ENCODE peak calls at places on chromosomes 1 and 21, in seven cellular contexts. One of them, this sample, is unnamed.

GRCh38 chr1:23344987-23345472 is 946 bp upstream of the HNRNPR start:
- DNase-seq in activated naive CD4-positive, alpha-beta T cell treated with anti-CD3 and anti-CD28 coated beads, Interleukin-2, amount 50 U/mL, for 16 hours: no peak
- DNase-seq in stimulated activated CD4-positive, alpha-beta T cell treated with anti-CD3 and anti-CD28 coated beads, Interleukin-1b, Interleukin-23, amount 100 ng/mL, for 48 hours: no peak
- DNase-seq in choroid plexus epithelial cell: no peak
- DNase-seq in ELR: no peak
- DNase-seq in GM03348: peak; percentile 42
- DNase-seq in fibroblast of mammary gland: peak; percentile 39
- DNase-seq in this sample: no peak

GRCh38 chr1:53294557-53294956 is 33.3 kb downstream of the LRP8 start:
- DNase-seq in activated naive CD4-positive, alpha-beta T cell treated with anti-CD3 and anti-CD28 coated beads, Interleukin-2, amount 50 U/mL, for 16 hours: peak; percentile 38
- DNase-seq in stimulated activated CD4-positive, alpha-beta T cell treated with anti-CD3 and anti-CD28 coated beads, Interleukin-1b, Interleukin-23, amount 100 ng/mL, for 48 hours: peak; percentile 72
- DNase-seq in choroid plexus epithelial cell: peak; percentile 71
- DNase-seq in ELR: peak; percentile 78
- DNase-seq in GM03348: peak; percentile 57
- DNase-seq in fibroblast of mammary gland: peak; percentile 69
- DNase-seq in this sample: peak; percentile 15

GRCh38 chr21:34761758-34762330 is 93.0 kb downstream of the CLIC6 start:
- DNase-seq in activated naive CD4-positive, alpha-beta T cell treated with anti-CD3 and anti-CD28 coated beads, Interleukin-2, amount 50 U/mL, for 16 hours: no peak
- DNase-seq in stimulated activated CD4-positive, alpha-beta T cell treated with anti-CD3 and anti-CD28 coated beads, Interleukin-1b, Interleukin-23, amount 100 ng/mL, for 48 hours: no peak
- DNase-seq in choroid plexus epithelial cell: peak; percentile 36
- DNase-seq in ELR: no peak
- DNase-seq in GM03348: no peak
- DNase-seq in fibroblast of mammary gland: peak; percentile 28
- DNase-seq in this sample: no peak

GRCh38 chr1:160400284-160400645 is at the start of gene VANGL2:
- DNase-seq in activated naive CD4-positive, alpha-beta T cell treated with anti-CD3 and anti-CD28 coated beads, Interleukin-2, amount 50 U/mL, for 16 hours: peak; percentile 51
- DNase-seq in stimulated activated CD4-positive, alpha-beta T cell treated with anti-CD3 and anti-CD28 coated beads, Interleukin-1b, Interleukin-23, amount 100 ng/mL, for 48 hours: peak; percentile 34
- DNase-seq in choroid plexus epithelial cell: peak; percentile 49
- DNase-seq in ELR: no peak
- DNase-seq in GM03348: peak; percentile 50
- DNase-seq in fibroblast of mammary gland: peak; percentile 5
- DNase-seq in this sample: peak; percentile 81

GRCh38 chr1:207659545-207660148 is 14.7 kb downstream of the CR1L start:
- DNase-seq in activated naive CD4-positive, alpha-beta T cell treated with anti-CD3 and anti-CD28 coated beads, Interleukin-2, amount 50 U/mL, for 16 hours: no peak
- DNase-seq in stimulated activated CD4-positive, alpha-beta T cell treated with anti-CD3 and anti-CD28 coated beads, Interleukin-1b, Interleukin-23, amount 100 ng/mL, for 48 hours: no peak
- DNase-seq in choroid plexus epithelial cell: no peak
- DNase-seq in ELR: no peak
- DNase-seq in GM03348: no peak
- DNase-seq in fibroblast of mammary gland: no peak
- DNase-seq in this sample: no peak

GRCh38 chr1:234837713-234838112 is 227.7 kb upstream of the IRF2BP2 start:
- DNase-seq in activated naive CD4-positive, alpha-beta T cell treated with anti-CD3 and anti-CD28 coated beads, Interleukin-2, amount 50 U/mL, for 16 hours: no peak
- DNase-seq in stimulated activated CD4-positive, alpha-beta T cell treated with anti-CD3 and anti-CD28 coated beads, Interleukin-1b, Interleukin-23, amount 100 ng/mL, for 48 hours: no peak
- DNase-seq in choroid plexus epithelial cell: no peak
- DNase-seq in ELR: no peak
- DNase-seq in GM03348: no peak
- DNase-seq in fibroblast of mammary gland: no peak
- DNase-seq in this sample: no peak

GRCh38 chr1:191160837-191161236 is 683.2 kb upstream of the BRINP3 start:
- DNase-seq in activated naive CD4-positive, alpha-beta T cell treated with anti-CD3 and anti-CD28 coated beads, Interleukin-2, amount 50 U/mL, for 16 hours: no peak
- DNase-seq in stimulated activated CD4-positive, alpha-beta T cell treated with anti-CD3 and anti-CD28 coated beads, Interleukin-1b, Interleukin-23, amount 100 ng/mL, for 48 hours: no peak
- DNase-seq in choroid plexus epithelial cell: no peak
- DNase-seq in ELR: no peak
- DNase-seq in GM03348: no peak
- DNase-seq in fibroblast of mammary gland: no peak
- DNase-seq in this sample: no peak

GRCh38 chr21:36563301-36563926 is 83.5 kb upstream of the CLDN14 start:
- DNase-seq in activated naive CD4-positive, alpha-beta T cell treated with anti-CD3 and anti-CD28 coated beads, Interleukin-2, amount 50 U/mL, for 16 hours: no peak
- DNase-seq in stimulated activated CD4-positive, alpha-beta T cell treated with anti-CD3 and anti-CD28 coated beads, Interleukin-1b, Interleukin-23, amount 100 ng/mL, for 48 hours: no peak
- DNase-seq in choroid plexus epithelial cell: no peak
- DNase-seq in ELR: no peak
- DNase-seq in GM03348: peak; percentile 29
- DNase-seq in fibroblast of mammary gland: no peak
- DNase-seq in this sample: no peak

GRCh38 chr21:36691539-36692124 is 7.3 kb upstream of the SIM2 start:
- DNase-seq in activated naive CD4-positive, alpha-beta T cell treated with anti-CD3 and anti-CD28 coated beads, Interleukin-2, amount 50 U/mL, for 16 hours: no peak
- DNase-seq in stimulated activated CD4-positive, alpha-beta T cell treated with anti-CD3 and anti-CD28 coated beads, Interleukin-1b, Interleukin-23, amount 100 ng/mL, for 48 hours: no peak
- DNase-seq in choroid plexus epithelial cell: no peak
- DNase-seq in ELR: no peak
- DNase-seq in GM03348: no peak
- DNase-seq in fibroblast of mammary gland: no peak
- DNase-seq in this sample: no peak

GRCh38 chr1:109151146-109151545 is 37.2 kb downstream of the ELAPOR1 start:
- DNase-seq in activated naive CD4-positive, alpha-beta T cell treated with anti-CD3 and anti-CD28 coated beads, Interleukin-2, amount 50 U/mL, for 16 hours: no peak
- DNase-seq in stimulated activated CD4-positive, alpha-beta T cell treated with anti-CD3 and anti-CD28 coated beads, Interleukin-1b, Interleukin-23, amount 100 ng/mL, for 48 hours: no peak
- DNase-seq in choroid plexus epithelial cell: peak; percentile 53
- DNase-seq in ELR: peak; percentile 59
- DNase-seq in GM03348: peak; percentile 88
- DNase-seq in fibroblast of mammary gland: peak; percentile 67
- DNase-seq in this sample: peak; percentile 61

GRCh38 chr1:219798283-219799030 is 129.9 kb downstream of the SLC30A10 start:
- DNase-seq in activated naive CD4-positive, alpha-beta T cell treated with anti-CD3 and anti-CD28 coated beads, Interleukin-2, amount 50 U/mL, for 16 hours: no peak
- DNase-seq in stimulated activated CD4-positive, alpha-beta T cell treated with anti-CD3 and anti-CD28 coated beads, Interleukin-1b, Interleukin-23, amount 100 ng/mL, for 48 hours: no peak
- DNase-seq in choroid plexus epithelial cell: peak; percentile 76
- DNase-seq in ELR: peak; percentile 78
- DNase-seq in GM03348: peak; percentile 50
- DNase-seq in fibroblast of mammary gland: peak; percentile 88
- DNase-seq in this sample: peak; percentile 64

GRCh38 chr1:214476958-214477870 is 74.2 kb downstream of the PTPN14 start:
- DNase-seq in activated naive CD4-positive, alpha-beta T cell treated with anti-CD3 and anti-CD28 coated beads, Interleukin-2, amount 50 U/mL, for 16 hours: no peak
- DNase-seq in stimulated activated CD4-positive, alpha-beta T cell treated with anti-CD3 and anti-CD28 coated beads, Interleukin-1b, Interleukin-23, amount 100 ng/mL, for 48 hours: no peak
- DNase-seq in choroid plexus epithelial cell: peak; percentile 98
- DNase-seq in ELR: peak; percentile 88
- DNase-seq in GM03348: peak; percentile 89
- DNase-seq in fibroblast of mammary gland: peak; percentile 92
- DNase-seq in this sample: peak; percentile 56

GRCh38 chr1:83626603-83627002 is 372.3 kb downstream of the TTLL7 start:
- DNase-seq in activated naive CD4-positive, alpha-beta T cell treated with anti-CD3 and anti-CD28 coated beads, Interleukin-2, amount 50 U/mL, for 16 hours: no peak
- DNase-seq in stimulated activated CD4-positive, alpha-beta T cell treated with anti-CD3 and anti-CD28 coated beads, Interleukin-1b, Interleukin-23, amount 100 ng/mL, for 48 hours: no peak
- DNase-seq in choroid plexus epithelial cell: no peak
- DNase-seq in ELR: no peak
- DNase-seq in GM03348: no peak
- DNase-seq in fibroblast of mammary gland: no peak
- DNase-seq in this sample: no peak

GRCh38 chr1:232014941-232015340 is 388.4 kb downstream of the DISC1 start:
- DNase-seq in activated naive CD4-positive, alpha-beta T cell treated with anti-CD3 and anti-CD28 coated beads, Interleukin-2, amount 50 U/mL, for 16 hours: no peak
- DNase-seq in stimulated activated CD4-positive, alpha-beta T cell treated with anti-CD3 and anti-CD28 coated beads, Interleukin-1b, Interleukin-23, amount 100 ng/mL, for 48 hours: no peak
- DNase-seq in choroid plexus epithelial cell: no peak
- DNase-seq in ELR: no peak
- DNase-seq in GM03348: no peak
- DNase-seq in fibroblast of mammary gland: no peak
- DNase-seq in this sample: no peak

GRCh38 chr1:111214884-111215283 is 12.6 kb upstream of the CHI3L2 start:
- DNase-seq in activated naive CD4-positive, alpha-beta T cell treated with anti-CD3 and anti-CD28 coated beads, Interleukin-2, amount 50 U/mL, for 16 hours: peak; percentile 59
- DNase-seq in stimulated activated CD4-positive, alpha-beta T cell treated with anti-CD3 and anti-CD28 coated beads, Interleukin-1b, Interleukin-23, amount 100 ng/mL, for 48 hours: peak; percentile 70
- DNase-seq in choroid plexus epithelial cell: no peak
- DNase-seq in ELR: no peak
- DNase-seq in GM03348: no peak
- DNase-seq in fibroblast of mammary gland: no peak
- DNase-seq in this sample: no peak

GRCh38 chr1:227795732-227796131 is 19.7 kb upstream of the PRSS38 start:
- DNase-seq in activated naive CD4-positive, alpha-beta T cell treated with anti-CD3 and anti-CD28 coated beads, Interleukin-2, amount 50 U/mL, for 16 hours: no peak
- DNase-seq in stimulated activated CD4-positive, alpha-beta T cell treated with anti-CD3 and anti-CD28 coated beads, Interleukin-1b, Interleukin-23, amount 100 ng/mL, for 48 hours: no peak
- DNase-seq in choroid plexus epithelial cell: no peak
- DNase-seq in ELR: no peak
- DNase-seq in GM03348: no peak
- DNase-seq in fibroblast of mammary gland: no peak
- DNase-seq in this sample: no peak

GRCh38 chr1:117116784-117117130 is 4.8 kb downstream of the TRIM45 start:
- DNase-seq in activated naive CD4-positive, alpha-beta T cell treated with anti-CD3 and anti-CD28 coated beads, Interleukin-2, amount 50 U/mL, for 16 hours: no peak
- DNase-seq in stimulated activated CD4-positive, alpha-beta T cell treated with anti-CD3 and anti-CD28 coated beads, Interleukin-1b, Interleukin-23, amount 100 ng/mL, for 48 hours: no peak
- DNase-seq in choroid plexus epithelial cell: no peak
- DNase-seq in ELR: no peak
- DNase-seq in GM03348: no peak
- DNase-seq in fibroblast of mammary gland: no peak
- DNase-seq in this sample: no peak

GRCh38 chr1:183149273-183149672 is 36.8 kb upstream of the LAMC2 start:
- DNase-seq in activated naive CD4-positive, alpha-beta T cell treated with anti-CD3 and anti-CD28 coated beads, Interleukin-2, amount 50 U/mL, for 16 hours: no peak
- DNase-seq in stimulated activated CD4-positive, alpha-beta T cell treated with anti-CD3 and anti-CD28 coated beads, Interleukin-1b, Interleukin-23, amount 100 ng/mL, for 48 hours: no peak
- DNase-seq in choroid plexus epithelial cell: no peak
- DNase-seq in ELR: no peak
- DNase-seq in GM03348: no peak
- DNase-seq in fibroblast of mammary gland: no peak
- DNase-seq in this sample: no peak

GRCh38 chr1:118928739-118929554 is 59.2 kb downstream of the TBX15 start:
- DNase-seq in activated naive CD4-positive, alpha-beta T cell treated with anti-CD3 and anti-CD28 coated beads, Interleukin-2, amount 50 U/mL, for 16 hours: no peak
- DNase-seq in stimulated activated CD4-positive, alpha-beta T cell treated with anti-CD3 and anti-CD28 coated beads, Interleukin-1b, Interleukin-23, amount 100 ng/mL, for 48 hours: no peak
- DNase-seq in choroid plexus epithelial cell: peak; percentile 62
- DNase-seq in ELR: peak; percentile 44
- DNase-seq in GM03348: peak; percentile 21
- DNase-seq in fibroblast of mammary gland: peak; percentile 61
- DNase-seq in this sample: peak; percentile 40

GRCh38 chr1:187409341-187409740 is 580.6 kb downstream of the PLA2G4A start:
- DNase-seq in activated naive CD4-positive, alpha-beta T cell treated with anti-CD3 and anti-CD28 coated beads, Interleukin-2, amount 50 U/mL, for 16 hours: no peak
- DNase-seq in stimulated activated CD4-positive, alpha-beta T cell treated with anti-CD3 and anti-CD28 coated beads, Interleukin-1b, Interleukin-23, amount 100 ng/mL, for 48 hours: no peak
- DNase-seq in choroid plexus epithelial cell: peak; percentile 73
- DNase-seq in ELR: peak; percentile 37
- DNase-seq in GM03348: no peak
- DNase-seq in fibroblast of mammary gland: peak; percentile 3
- DNase-seq in this sample: peak; percentile 35

GRCh38 chr1:196910208-196910607 is 22.4 kb downstream of the CFHR4 start:
- DNase-seq in activated naive CD4-positive, alpha-beta T cell treated with anti-CD3 and anti-CD28 coated beads, Interleukin-2, amount 50 U/mL, for 16 hours: no peak
- DNase-seq in stimulated activated CD4-positive, alpha-beta T cell treated with anti-CD3 and anti-CD28 coated beads, Interleukin-1b, Interleukin-23, amount 100 ng/mL, for 48 hours: no peak
- DNase-seq in choroid plexus epithelial cell: peak; percentile 26
- DNase-seq in ELR: peak; percentile 32
- DNase-seq in GM03348: no peak
- DNase-seq in fibroblast of mammary gland: peak; percentile 6
- DNase-seq in this sample: no peak

GRCh38 chr1:207181838-207182237 is 77.8 kb downstream of the C4BPA start:
- DNase-seq in activated naive CD4-positive, alpha-beta T cell treated with anti-CD3 and anti-CD28 coated beads, Interleukin-2, amount 50 U/mL, for 16 hours: no peak
- DNase-seq in stimulated activated CD4-positive, alpha-beta T cell treated with anti-CD3 and anti-CD28 coated beads, Interleukin-1b, Interleukin-23, amount 100 ng/mL, for 48 hours: no peak
- DNase-seq in choroid plexus epithelial cell: peak; percentile 45
- DNase-seq in ELR: no peak
- DNase-seq in GM03348: no peak
- DNase-seq in fibroblast of mammary gland: peak; percentile 4
- DNase-seq in this sample: no peak

GRCh38 chr1:19079541-19079940 is 123.1 kb upstream of the IFFO2 start:
- DNase-seq in activated naive CD4-positive, alpha-beta T cell treated with anti-CD3 and anti-CD28 coated beads, Interleukin-2, amount 50 U/mL, for 16 hours: no peak
- DNase-seq in stimulated activated CD4-positive, alpha-beta T cell treated with anti-CD3 and anti-CD28 coated beads, Interleukin-1b, Interleukin-23, amount 100 ng/mL, for 48 hours: no peak
- DNase-seq in choroid plexus epithelial cell: no peak
- DNase-seq in ELR: no peak
- DNase-seq in GM03348: no peak
- DNase-seq in fibroblast of mammary gland: no peak
- DNase-seq in this sample: no peak

GRCh38 chr1:183044893-183045649 is 21.9 kb downstream of the LAMC1 start:
- DNase-seq in activated naive CD4-positive, alpha-beta T cell treated with anti-CD3 and anti-CD28 coated beads, Interleukin-2, amount 50 U/mL, for 16 hours: no peak
- DNase-seq in stimulated activated CD4-positive, alpha-beta T cell treated with anti-CD3 and anti-CD28 coated beads, Interleukin-1b, Interleukin-23, amount 100 ng/mL, for 48 hours: no peak
- DNase-seq in choroid plexus epithelial cell: no peak
- DNase-seq in ELR: no peak
- DNase-seq in GM03348: no peak
- DNase-seq in fibroblast of mammary gland: no peak
- DNase-seq in this sample: no peak

GRCh38 chr1:192589813-192590212 is 14.2 kb downstream of the RGS1 start:
- DNase-seq in activated naive CD4-positive, alpha-beta T cell treated with anti-CD3 and anti-CD28 coated beads, Interleukin-2, amount 50 U/mL, for 16 hours: no peak
- DNase-seq in stimulated activated CD4-positive, alpha-beta T cell treated with anti-CD3 and anti-CD28 coated beads, Interleukin-1b, Interleukin-23, amount 100 ng/mL, for 48 hours: no peak
- DNase-seq in choroid plexus epithelial cell: peak; percentile 40
- DNase-seq in ELR: peak; percentile 15
- DNase-seq in GM03348: peak; percentile 20
- DNase-seq in fibroblast of mammary gland: peak; percentile 24
- DNase-seq in this sample: peak; percentile 48

GRCh38 chr1:115170972-115171392 is 81.7 kb upstream of the TSPAN2 start:
- DNase-seq in activated naive CD4-positive, alpha-beta T cell treated with anti-CD3 and anti-CD28 coated beads, Interleukin-2, amount 50 U/mL, for 16 hours: no peak
- DNase-seq in stimulated activated CD4-positive, alpha-beta T cell treated with anti-CD3 and anti-CD28 coated beads, Interleukin-1b, Interleukin-23, amount 100 ng/mL, for 48 hours: no peak
- DNase-seq in choroid plexus epithelial cell: no peak
- DNase-seq in ELR: no peak
- DNase-seq in GM03348: peak; percentile 46
- DNase-seq in fibroblast of mammary gland: peak; percentile 90
- DNase-seq in this sample: no peak

GRCh38 chr1:112998592-112999235 is 42.7 kb upstream of the SLC16A1 start:
- DNase-seq in activated naive CD4-positive, alpha-beta T cell treated with anti-CD3 and anti-CD28 coated beads, Interleukin-2, amount 50 U/mL, for 16 hours: no peak
- DNase-seq in stimulated activated CD4-positive, alpha-beta T cell treated with anti-CD3 and anti-CD28 coated beads, Interleukin-1b, Interleukin-23, amount 100 ng/mL, for 48 hours: no peak
- DNase-seq in choroid plexus epithelial cell: peak; percentile 99
- DNase-seq in ELR: no peak
- DNase-seq in GM03348: peak; percentile 81
- DNase-seq in fibroblast of mammary gland: peak; percentile 71
- DNase-seq in this sample: peak; percentile 86